ENCODE peak calls at places on chromosome 11, in five cellular contexts. G is activated naive CD8-positive, alpha-beta T cell treated with anti-CD3 and anti-CD28 coated beads, Interleukin-2, amount 50 U/mL, for 24 hours; X is neural crest cell; F is kidney; M is activated CD4-positive, alpha-beta T cell treated with anti-CD3 and anti-CD28 coated beads, Interleukin-2, amount 50 U/mL, for 24 hours. D is an unnamed sample.
A peak's percentile ranks its signal among the peaks of the same experiment; 100 is the strongest.

GRCh38 chr11:119338318-119338890 is 2.3 kb downstream of the C1QTNF5 start:
- DNase-seq in G (peak; percentile 79), M (peak; percentile 62), F (peak; percentile 87), X (peak; percentile 80), D (peak; percentile 78)

GRCh38 chr11:2295971-2296912 is 5.5 kb downstream of the C11orf21 start:
- DNase-seq in X (no peak), F (peak; percentile 56), G (peak; percentile 1), M (no peak), D (peak; percentile 57)

GRCh38 chr11:127564803-127565202 is 564.2 kb upstream of the KIRREL3 start:
- DNase-seq in G (no peak), X (no peak), F (no peak), M (no peak), D (no peak)

GRCh38 chr11:13152736-13153541 is 124.7 kb upstream of the BMAL1 start:
- DNase-seq in G (no peak), X (no peak), M (no peak), F (no peak), D (no peak)

GRCh38 chr11:406796-407650 is 7.8 kb downstream of the SIGIRR start:
- DNase-seq in F (peak; percentile 96), M (peak; percentile 87), X (peak; percentile 51), G (peak; percentile 90), D (peak; percentile 91)

GRCh38 chr11:109680127-109680526 is 258.1 kb downstream of the C11orf87 start:
- DNase-seq in F (no peak), M (no peak), G (no peak), X (no peak), D (no peak)

GRCh38 chr11:126282361-126282741 is 542 bp upstream of the TIRAP start:
- DNase-seq in G (peak; percentile 38), X (peak; percentile 21), M (no peak), F (no peak), D (peak; percentile 71)

GRCh38 chr11:96180341-96180740 is 162.7 kb downstream of the MAML2 start:
- DNase-seq in G (no peak), X (no peak), F (no peak), M (no peak), D (no peak)

GRCh38 chr11:1534682-1535081 is 37.4 kb downstream of the DUSP8 start:
- DNase-seq in F (no peak), M (no peak), G (no peak), X (no peak), D (no peak)

GRCh38 chr11:118619444-118620205 is 12.2 kb downstream of the PHLDB1 start:
- DNase-seq in F (peak; percentile 70), M (no peak), G (no peak), X (no peak), D (peak; percentile 13)

GRCh38 chr11:15170170-15170569 is 55.4 kb downstream of the INSC start:
- DNase-seq in M (no peak), X (no peak), F (no peak), G (no peak), D (no peak)

GRCh38 chr11:4060182-4060923 is 34.2 kb upstream of the RRM1 start:
- DNase-seq in M (no peak), G (no peak), F (no peak), X (no peak), D (no peak)

GRCh38 chr11:33377852-33378385 is 120.7 kb downstream of the HIPK3 start:
- DNase-seq in F (no peak), M (no peak), X (no peak), G (no peak), D (no peak)

GRCh38 chr11:2803186-2804057 is 82.2 kb downstream of the CDKN1C start:
- DNase-seq in F (peak; percentile 55), X (no peak), G (no peak), M (no peak), D (peak; percentile 54)

GRCh38 chr11:64598106-64598796 is 7.2 kb downstream of the SLC22A12 start:
- DNase-seq in F (peak; percentile 61), X (no peak), M (no peak), G (no peak), D (peak; percentile 50)

GRCh38 chr11:72712168-72712721 is 38.0 kb upstream of the PDE2A start:
- DNase-seq in X (no peak), G (no peak), M (no peak), F (peak; percentile 87), D (peak; percentile 93)

GRCh38 chr11:45580399-45580798 is 85.0 kb downstream of the CHST1 start:
- DNase-seq in X (peak; percentile 43), M (no peak), F (no peak), G (peak; percentile 9), D (peak; percentile 37)

GRCh38 chr11:74641289-74641688 is 48.9 kb downstream of the POLD3 start:
- DNase-seq in X (no peak), F (no peak), M (no peak), G (no peak), D (no peak)

D was measured in upper lobe of right lung.